ENCODE peak calls at places on chromosomes 3 and 15, in nine cellular contexts. Y is stimulated activated CD8-positive, alpha-beta memory T cell treated with anti-CD3 and anti-CD28 coated beads, Interleukin-15, amount 100 ng/mL, for 4 hours; W is NB4; Q is activated T-cell treated with anti-CD3 and anti-CD28 coated beads for 48 hours; Z is NCI-H460; X is amygdala; G is EL; R is kidney glomerular epithelial cell; M is NCI-H1105. S is an unnamed sample.
A peak's percentile ranks its signal among the peaks of the same experiment; 100 is the strongest.

GRCh38 chr3:14150078-14150477 is 25.2 kb downstream of the TMEM43 start:
- DNase-seq in Q (no peak), G (no peak), X (no peak), W (no peak), R (no peak), Y (no peak), Z (no peak), M (no peak), S (no peak)

GRCh38 chr3:155018621-155019330 is 61.3 kb upstream of the MME start:
- DNase-seq in W (peak; percentile 37), M (no peak), G (no peak), Z (no peak), R (no peak), Q (no peak), X (no peak), Y (no peak), S (no peak)

GRCh38 chr3:32297366-32297765 is 58.9 kb downstream of the CMTM8 start:
- DNase-seq in R (no peak), Z (no peak), Q (peak; percentile 46), G (no peak), M (no peak), Y (no peak), X (no peak), W (peak; percentile 26), S (no peak)

GRCh38 chr3:31213869-31214486 is 318.7 kb upstream of the STT3B start:
- DNase-seq in G (no peak), Y (no peak), Q (no peak), X (no peak), Z (no peak), R (no peak), W (peak; percentile 91), M (no peak), S (no peak)

GRCh38 chr3:81279481-81280273 is 481.8 kb downstream of the GBE1 start:
- DNase-seq in G (peak; percentile 35), X (no peak), M (no peak), W (no peak), Z (no peak), Q (no peak), Y (no peak), R (no peak), S (no peak)

GRCh38 chr15:41512512-41513281 is 930 bp downstream of the LTK start:
- DNase-seq in G (no peak), M (no peak), Y (no peak), R (no peak), X (no peak), Z (no peak), Q (no peak), W (peak; percentile 85), S (no peak)

GRCh38 chr15:99729920-99730319 is 3.3 kb downstream of the LYSMD4 start:
- DNase-seq in G (peak; percentile 52), X (no peak), Y (no peak), R (peak; percentile 11), W (peak; percentile 56), Q (no peak), M (peak; percentile 6), Z (peak; percentile 24), S (peak; percentile 63)

GRCh38 chr3:30342319-30343060 is 263.9 kb upstream of the TGFBR2 start:
- DNase-seq in Z (peak; percentile 46), Y (no peak), R (peak; percentile 85), M (no peak), Q (no peak), X (no peak), G (peak; percentile 95), W (no peak), S (no peak)

GRCh38 chr15:62822228-62822627 is 220.3 kb upstream of the TPM1 start:
- DNase-seq in Q (no peak), X (no peak), R (no peak), Z (no peak), G (no peak), Y (no peak), W (no peak), M (no peak), S (no peak)

GRCh38 chr3:83251490-83251889 is 1490.0 kb upstream of the GBE1 start:
- DNase-seq in X (no peak), W (no peak), Y (no peak), R (no peak), Z (no peak), G (no peak), M (no peak), Q (no peak), S (no peak)

GRCh38 chr15:95922431-95922830 is 408.1 kb upstream of the NR2F2 start:
- DNase-seq in W (peak; percentile 58), Y (no peak), M (no peak), Z (no peak), X (no peak), R (no peak), G (no peak), Q (no peak), S (no peak)

GRCh38 chr3:55467099-55467498 is 20.0 kb downstream of the WNT5A start:
- DNase-seq in Q (no peak), Y (no peak), R (no peak), W (no peak), Z (no peak), G (peak; percentile 72), X (no peak), M (no peak), S (no peak)

GRCh38 chr3:197374951-197375560 is 76.6 kb upstream of the DLG1 start:
- DNase-seq in W (peak; percentile 12), X (no peak), M (no peak), Z (no peak), G (no peak), Q (no peak), R (no peak), Y (no peak), S (peak; percentile 23)

GRCh38 chr3:61719278-61719977 is 158.1 kb downstream of the PTPRG start:
- DNase-seq in Z (no peak), R (no peak), Y (no peak), Q (no peak), X (no peak), G (no peak), W (no peak), M (peak; percentile 1), S (no peak)

GRCh38 chr3:150889105-150889504 is 16.1 kb downstream of the MINDY4B start:
- DNase-seq in G (no peak), Q (no peak), M (no peak), R (no peak), Y (no peak), Z (no peak), X (no peak), W (no peak), S (no peak)

GRCh38 chr3:185711255-185711870 is 113.5 kb downstream of the IGF2BP2 start:
- DNase-seq in Z (no peak), M (no peak), X (no peak), W (no peak), G (peak; percentile 49), R (peak; percentile 22), Y (no peak), Q (no peak), S (no peak)

GRCh38 chr15:88465633-88466219 is 1.5 kb downstream of the MRPL46 start:
- DNase-seq in W (peak; percentile 81), Y (no peak), R (no peak), Z (no peak), X (no peak), M (no peak), G (peak; percentile 77), Q (no peak), S (no peak)

GRCh38 chr3:127426444-127427168 is 138.8 kb upstream of the PRR20G start:
- DNase-seq in Z (no peak), W (no peak), Q (no peak), Y (no peak), M (no peak), X (no peak), R (no peak), G (no peak), S (no peak)

GRCh38 chr3:50150863-50151686 is 4.0 kb upstream of the SEMA3F start:
- DNase-seq in W (no peak), Z (no peak), Q (no peak), Y (no peak), X (no peak), R (no peak), G (no peak), M (no peak), S (no peak)

GRCh38 chr15:83364541-83364940 is 80.1 kb upstream of the BNC1 start:
- DNase-seq in Z (no peak), X (no peak), Q (no peak), Y (no peak), W (no peak), G (no peak), R (no peak), M (no peak), S (no peak)

GRCh38 chr3:157219215-157219614 is 59.3 kb upstream of the CCNL1 start:
- DNase-seq in Y (no peak), M (no peak), W (no peak), X (no peak), R (no peak), G (no peak), Z (no peak), Q (no peak), S (no peak)

GRCh38 chr15:31221936-31222515 is 104.6 kb upstream of the KLF13 start:
- DNase-seq in Q (no peak), W (peak; percentile 52), R (no peak), X (no peak), M (no peak), G (no peak), Z (no peak), Y (no peak), S (no peak)

GRCh38 chr3:117146571-117146970 is 437.0 kb downstream of the TUSC7 start:
- DNase-seq in R (no peak), X (no peak), W (no peak), G (no peak), Y (no peak), M (no peak), Q (no peak), Z (no peak), S (no peak)

GRCh38 chr3:153621988-153622387 is 460.0 kb downstream of the RAP2B start:
- DNase-seq in R (no peak), X (no peak), W (peak; percentile 6), M (no peak), Q (no peak), Z (no peak), G (no peak), Y (no peak), S (no peak)

GRCh38 chr15:27867861-27868260 is 231.3 kb downstream of the OCA2 start:
- DNase-seq in Q (no peak), R (no peak), W (no peak), Z (no peak), G (no peak), M (no peak), Y (no peak), X (no peak), S (no peak)

GRCh38 chr3:127735767-127736693 is 63.3 kb downstream of the ABTB1 start:
- DNase-seq in Q (no peak), X (no peak), Z (peak; percentile 29), Y (no peak), R (peak; percentile 94), W (no peak), M (peak; percentile 37), G (peak; percentile 77), S (no peak)

GRCh38 chr15:98764296-98764695 is 116.0 kb downstream of the IGF1R start:
- DNase-seq in Q (no peak), R (peak; percentile 8), Z (no peak), G (no peak), Y (no peak), X (no peak), M (no peak), W (no peak), S (no peak)

GRCh38 chr3:169914321-169914720 is 2.9 kb downstream of the SAMD7 start:
- DNase-seq in X (no peak), Z (no peak), R (no peak), Y (no peak), M (no peak), Q (no peak), G (peak; percentile 55), W (peak; percentile 22), S (no peak)

GRCh38 chr3:186247821-186248814 is 113.9 kb downstream of the DGKG start:
- DNase-seq in Z (no peak), R (no peak), G (no peak), W (no peak), Q (no peak), M (no peak), X (no peak), Y (no peak), S (no peak)

GRCh38 chr3:193872265-193872753 is 263.6 kb upstream of the HES1 start:
- DNase-seq in M (no peak), W (peak; percentile 66), Y (no peak), X (no peak), R (peak; percentile 94), Q (peak; percentile 8), Z (no peak), G (peak; percentile 87), S (no peak)

GRCh38 chr15:62741106-62741505 is 301.4 kb upstream of the TPM1 start:
- DNase-seq in Z (no peak), X (no peak), Y (no peak), R (no peak), Q (no peak), M (no peak), G (no peak), W (no peak), S (no peak)